ENCODE peak calls at places on chromosomes 11 and 22, in four cellular contexts. O is hepatic stellate cell, P is dorsolateral prefrontal cortex, W is mesendoderm. R is an unnamed sample.

GRCh38 chr11:80241766-80242165 is 800.9 kb upstream of the TENM4 start:
- DNase-seq in O (no peak), P (no peak), W (no peak), R (peak; percentile 66)

GRCh38 chr11:31687861-31688260 is 123.3 kb downstream of the PAX6 start:
- DNase-seq in O (no peak), P (no peak), W (no peak), R (no peak)

GRCh38 chr11:34644669-34645406 is 23.9 kb downstream of the EHF start:
- DNase-seq in O (peak; percentile 63), P (no peak), W (peak; percentile 18), R (peak; percentile 76)

GRCh38 chr11:84212467-84213390 is 926.6 kb upstream of the CCDC90B start:
- DNase-seq in O (no peak), P (no peak), W (no peak), R (peak; percentile 42)

GRCh38 chr11:26030419-26030818 is 301.5 kb upstream of the ANO3 start:
- DNase-seq in O (no peak), P (no peak), W (no peak), R (no peak)

GRCh38 chr22:45977551-45978274 is 751 bp upstream of the WNT7B start:
- DNase-seq in O (no peak), P (no peak), W (peak; percentile 40), R (peak; percentile 23)

GRCh38 chr22:49638788-49639187 is 188.9 kb downstream of the BRD1 start:
- DNase-seq in O (no peak), P (peak; percentile 39), W (no peak), R (no peak)

GRCh38 chr22:31343235-31344191 is 2.6 kb downstream of the PATZ1 start:
- DNase-seq in O (peak; percentile 35), P (no peak), W (peak; percentile 83), R (no peak)

GRCh38 chr22:38815844-38816243 is 21.9 kb upstream of the DNAL4 start:
- DNase-seq in O (no peak), P (no peak), W (no peak), R (no peak)

GRCh38 chr11:62546244-62546936 is at the start of gene AHNAK:
- DNase-seq in O (peak; percentile 82), P (peak; percentile 58), W (peak; percentile 72), R (no peak)

GRCh38 chr11:32462296-32462695 is 27.0 kb upstream of the WT1 start:
- DNase-seq in O (no peak), P (no peak), W (no peak), R (no peak)

GRCh38 chr22:38136607-38137006 is 26.1 kb upstream of the BAIAP2L2 start:
- DNase-seq in O (no peak), P (no peak), W (peak; percentile 48), R (no peak)

GRCh38 chr11:68213135-68213515 is at the start of gene KMT5B:
- DNase-seq in O (peak; percentile 51), P (peak; percentile 52), W (no peak), R (peak; percentile 55)

GRCh38 chr11:31606893-31607292 is 97.3 kb downstream of the ELP4 start:
- DNase-seq in O (no peak), P (no peak), W (peak; percentile 55), R (no peak)

GRCh38 chr22:23415490-23415851 is 164.6 kb downstream of the IGLL1 start:
- DNase-seq in O (no peak), P (no peak), W (no peak), R (no peak)

GRCh38 chr11:35664977-35665441 is 2.4 kb downstream of the TRIM44 start:
- DNase-seq in O (no peak), P (no peak), W (no peak), R (peak; percentile 47)